ENCODE peak calls at places on chromosomes 12 and 14, in five cellular contexts. Q is endothelial cell of umbilical vein, C is Peyer's patch, J is tibial nerve, R is body of pancreas. P is an unnamed sample. For H3K4me1 and H3K27me3, the result is how much of the 10 kb centered on the place peaks cover.

GRCh38 chr14:50139192-50139591 is 22.8 kb upstream of the VCPKMT start:
- DNase-seq in Q (no peak), J (no peak), C (no peak), R (no peak), P (no peak)

GRCh38 chr12:123034022-123034541 is 53.6 kb downstream of the ARL6IP4 start:
- DNase-seq in J (no peak), C (no peak), R (no peak), Q (no peak), P (no peak)

GRCh38 chr14:76490735-76491134 is 114.8 kb downstream of the ESRRB start:
- DNase-seq in Q (no peak), J (no peak), R (no peak), C (no peak), P (no peak)

GRCh38 chr14:30958555-30959407 is 66.7 kb upstream of the AP4S1 start:
- DNase-seq in Q (no peak), J (no peak), C (no peak), R (no peak), P (no peak)

GRCh38 chr12:10722905-10723866 is at the start of gene YBX3:
- DNase-seq in C (peak), J (peak), R (peak), Q (peak), P (peak)

GRCh38 chr14:95281560-95282176 is 38.0 kb downstream of the CLMN start:
- DNase-seq in J (no peak), C (no peak), R (no peak), Q (no peak), P (no peak)

GRCh38 chr12:94026566-94026965 is 121.8 kb upstream of the PLXNC1 start:
- DNase-seq in R (no peak), J (no peak), C (no peak), Q (no peak), P (no peak)

GRCh38 chr12:16573652-16574077 is 32.3 kb downstream of the LMO3 start:
- DNase-seq in J (peak), C (peak), R (peak), Q (no peak), P (no peak)

GRCh38 chr14:83559721-83560120 is 1970.2 kb upstream of the FLRT2 start:
- DNase-seq in Q (no peak), J (no peak), R (no peak), C (no peak), P (no peak)

GRCh38 chr12:39441189-39441962 is 1.5 kb downstream of the KIF21A start:
- DNase-seq in J (no peak), C (no peak), Q (no peak), R (no peak), P (no peak)

GRCh38 chr14:63438065-63438757 is 105.0 kb downstream of the PPP2R5E start:
- DNase-seq in C (peak), J (peak), Q (peak), R (peak), P (no peak)

GRCh38 chr14:91464615-91465205 is 45.4 kb downstream of the PPP4R3A start:
- DNase-seq in J (no peak), R (no peak), C (no peak), Q (no peak), P (no peak)

GRCh38 chr12:2638273-2639019 is 156.3 kb upstream of the FKBP4 start:
- DNase-seq in C (peak), R (no peak), J (no peak), Q (no peak), P (no peak)

GRCh38 chr12:130178291-130178690 is 16.0 kb downstream of the FZD10 start:
- DNase-seq in Q (no peak), R (no peak), C (no peak), J (no peak), P (no peak)

GRCh38 chr12:92943482-92944250 is 14.6 kb upstream of the EEA1 start:
- DNase-seq in J (no peak), C (no peak), Q (no peak), R (no peak), P (no peak)

GRCh38 chr14:22613736-22614239 is 15.7 kb downstream of the ABHD4 start:
- DNase-seq in R (no peak), J (no peak), C (no peak), Q (no peak), P (no peak)

GRCh38 chr14:57937681-57938080 is 71.8 kb upstream of the SLC35F4 start:
- DNase-seq in C (no peak), R (no peak), Q (no peak), J (no peak), P (no peak)

GRCh38 chr14:69887740-69888657 is 8.8 kb downstream of the SMOC1 start:
- DNase-seq in C (no peak), R (no peak), J (no peak), Q (no peak), P (no peak)

GRCh38 chr14:37384870-37385596 is 187.3 kb downstream of the MIPOL1 start:
- DNase-seq in J (no peak), Q (no peak), R (peak), C (no peak), P (no peak)

GRCh38 chr12:99911076-99911475 is 73.7 kb downstream of the ANKS1B start:
- DNase-seq in Q (no peak), J (peak), R (peak), C (no peak), P (no peak)

GRCh38 chr12:87336814-87337336 is 692.3 kb downstream of the C12orf50 start:
- DNase-seq in R (no peak), Q (peak), C (no peak), J (no peak), P (no peak)

GRCh38 chr12:16350682-16351081 is 3.2 kb downstream of the MGST1 start:
- DNase-seq in Q (no peak), R (peak), J (peak), C (no peak), P (no peak)

GRCh38 chr12:89064151-89064550 is 288.1 kb downstream of the DUSP6 start:
- DNase-seq in Q (no peak), R (no peak), J (no peak), C (no peak), P (no peak)

GRCh38 chr14:56811596-56812363 is 1.5 kb upstream of the OTX2 start:
- DNase-seq in Q (no peak), C (no peak), R (no peak), J (no peak), P (no peak)

GRCh38 chr14:69554500-69554899 is 20.2 kb downstream of the CCDC177 start:
- DNase-seq in C (no peak), R (no peak), Q (no peak), J (no peak), P (no peak)

GRCh38 chr12:98559666-98560065 is 33.8 kb upstream of the SLC25A3 start:
- DNase-seq in Q (no peak), J (no peak), C (no peak), R (no peak), P (no peak)

GRCh38 chr14:68236525-68236924 is 416.9 kb downstream of the RAD51B start:
- DNase-seq in R (no peak), Q (no peak), C (no peak), J (no peak), P (no peak)

GRCh38 chr14:72742682-72743195 is 151.2 kb downstream of the DPF3 start:
- DNase-seq in Q (no peak), R (no peak), J (no peak), C (no peak), P (no peak)

GRCh38 chr12:94062194-94062593 is 86.2 kb upstream of the PLXNC1 start:
- DNase-seq in R (no peak), C (no peak), J (no peak), Q (no peak), P (no peak)

GRCh38 chr12:94498073-94498472 is 38.4 kb upstream of the CEP83 start:
- DNase-seq in C (no peak), J (no peak), R (no peak), Q (no peak), P (no peak)

GRCh38 chr12:106090586-106091411 is 48.0 kb downstream of the NUAK1 start:
- DNase-seq in J (no peak), Q (peak), R (no peak), C (no peak), P (no peak)

GRCh38 chr14:51442513-51443175 is 202.6 kb downstream of the TMX1 start:
- DNase-seq in R (peak), C (no peak), Q (peak), J (no peak), P (no peak)

GRCh38 chr12:13986031-13986430 is 4.6 kb upstream of the GRIN2B start:
- DNase-seq in J (no peak), C (no peak), R (no peak), Q (no peak), P (no peak)

GRCh38 chr14:39025810-39026627 is 77.0 kb downstream of the SEC23A start:
- DNase-seq in Q (peak), R (no peak), J (no peak), C (no peak), P (no peak)

GRCh38 chr12:58871557-58871956 is 48.7 kb downstream of the LRIG3 start:
- DNase-seq in J (no peak), Q (no peak), R (no peak), C (no peak), P (no peak)

GRCh38 chr12:132129007-132129406 is 15.1 kb downstream of the DDX51 start:
- DNase-seq in C (no peak), Q (no peak), J (no peak), R (no peak), P (no peak)

GRCh38 chr12:115407036-115407435 is 723.1 kb upstream of the TBX3 start:
- DNase-seq in Q (no peak), J (no peak), C (no peak), R (no peak), P (no peak)

GRCh38 chr12:89970646-89971192 is 262.1 kb upstream of the ATP2B1 start:
- DNase-seq in R (no peak), C (no peak), Q (no peak), J (no peak), P (no peak)

DNA sequence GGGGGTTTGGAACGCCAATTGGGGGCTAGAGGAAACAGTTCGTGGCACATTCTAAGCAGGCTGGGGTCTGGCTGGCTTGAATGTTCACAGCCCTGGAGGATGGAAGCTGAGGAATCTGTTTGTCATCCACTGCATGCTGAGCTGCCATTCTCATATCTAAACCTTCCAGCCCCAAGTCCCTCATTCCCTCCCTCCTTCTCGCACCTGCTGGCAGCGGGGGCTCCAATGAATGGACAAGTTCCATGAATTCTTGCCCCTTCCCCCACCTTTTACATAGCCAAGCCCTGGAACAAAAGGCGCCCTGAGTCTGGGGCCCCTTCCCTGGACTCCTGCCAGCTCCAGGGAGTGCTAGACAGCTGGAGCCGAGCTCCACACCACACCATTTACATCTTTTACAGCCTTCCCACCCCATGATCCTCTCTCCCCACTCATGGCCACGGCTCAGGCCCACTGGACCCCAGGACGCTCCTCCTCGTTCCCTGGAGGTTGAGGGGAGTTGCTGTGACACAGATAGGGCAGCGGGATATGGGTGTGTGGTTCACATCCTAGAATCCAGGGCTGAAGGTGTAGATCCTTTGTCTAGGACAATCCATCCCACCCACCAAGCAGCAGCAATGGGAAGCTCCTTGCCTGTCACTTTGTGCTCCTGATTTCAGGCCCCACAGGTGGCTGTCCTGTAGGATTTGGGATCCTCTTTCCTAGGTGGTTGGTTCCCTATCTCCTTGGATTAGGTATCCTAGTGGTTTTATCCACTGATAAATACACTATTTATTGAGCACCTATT is 21.7 kb upstream of the VRTN start:
- DNase-seq in R (no peak), J (no peak), Q (no peak), C (no peak), P (no peak)
- TF ChIP-seq POLR2A in R (no peak), J (no peak), Q (no peak), C (no peak), P (no peak)

GRCh38 chr14:103880334-103880985 is 33.1 kb upstream of the PPP1R13B start:
- DNase-seq in R (peak), Q (peak), J (peak), C (peak), P (no peak)

GRCh38 chr14:103883263-103883523 is 35.8 kb upstream of the PPP1R13B start:
- DNase-seq in C (peak), Q (no peak), R (no peak), J (no peak), P (no peak)

GRCh38 chr14:103880986-103881926 is 33.9 kb upstream of the PPP1R13B start:
- DNase-seq in Q (peak), J (no peak), C (no peak), R (peak), P (no peak)

GRCh38 chr14:103882503-103883262 is 35.3 kb upstream of the PPP1R13B start:
- DNase-seq in R (no peak), J (no peak), C (no peak), Q (no peak), P (no peak)

GRCh38 chr14:103881927-103882281 is 34.5 kb upstream of the PPP1R13B start:
- DNase-seq in J (no peak), Q (no peak), C (no peak), R (no peak), P (no peak)
- H3K4me1 ChIP-seq in J (under half), Q (under half), C (under half), R (half or more), P (under half)

GRCh38 chr14:100844082-100844408 is 18.1 kb downstream of the MEG3 start:
- DNase-seq in Q (no peak), C (no peak), R (no peak), J (no peak), P (no peak)
- H3K27me3 ChIP-seq in Q (under half), C (under half), R (under half), J (under half), P (under half)

GRCh38 chr14:20662968-20663731 is 21.2 kb upstream of the RNASE4 start:
- DNase-seq in R (peak), C (peak), J (peak), Q (peak), P (peak)
- TF ChIP-seq POLR2A in R (no peak), C (no peak), J (no peak), Q (no peak), P (no peak)

GRCh38 chr14:104419865-104420458 is 159.6 kb upstream of the C14orf180 start:
- DNase-seq in C (no peak), R (no peak), J (no peak), Q (no peak), P (no peak)

GRCh38 chr14:104421892-104422291 is 157.7 kb upstream of the C14orf180 start:
- DNase-seq in J (no peak), C (no peak), R (no peak), Q (no peak), P (no peak)

GRCh38 chr14:104422301-104423223 is 157.0 kb upstream of the C14orf180 start:
- DNase-seq in Q (no peak), R (no peak), C (no peak), J (no peak), P (no peak)

GRCh38 chr14:104420990-104421389 is 158.6 kb upstream of the C14orf180 start:
- DNase-seq in Q (no peak), C (no peak), R (no peak), J (no peak), P (no peak)

DNA sequence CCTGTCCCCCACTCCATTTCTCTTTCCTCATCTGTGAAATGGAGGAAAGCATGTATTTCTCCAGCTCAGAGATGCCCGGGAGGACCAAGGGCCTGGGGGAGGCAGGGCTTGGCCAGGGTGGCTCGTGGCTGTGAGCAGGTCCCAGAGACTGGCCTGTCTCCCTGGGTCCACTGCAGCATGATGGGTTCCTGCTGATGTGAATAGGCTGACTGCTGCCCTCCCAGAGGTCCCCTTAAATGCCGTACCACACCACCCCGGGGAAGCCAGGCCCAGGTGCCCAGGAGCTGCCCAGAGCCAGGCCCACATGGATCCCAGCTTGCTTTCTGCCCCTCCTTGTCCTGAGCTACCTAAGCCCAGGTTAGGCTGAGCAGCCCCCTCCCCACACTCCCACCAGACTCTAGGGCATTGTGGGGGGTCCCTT is 158.2 kb upstream of the C14orf180 start:
- DNase-seq in R (no peak), Q (no peak), J (no peak), C (no peak), P (no peak)
- H3K4me1 ChIP-seq in R (under half), Q (under half), J (under half), C (under half), P (under half)

GRCh38 chr12:45518516-45519235 is 210.8 kb upstream of the ARID2 start:
- DNase-seq in Q (no peak), C (no peak), J (no peak), R (no peak), P (no peak)
- H3K27me3 ChIP-seq in Q (under half), C (under half), J (under half), R (under half), P (under half)

GRCh38 chr14:32077081-32078029 is at the start of gene ARHGAP5:
- DNase-seq in R (no peak), Q (peak), C (peak), J (no peak), P (no peak)
- TF ChIP-seq POLR2A in R (peak), Q (peak), C (peak), J (no peak), P (no peak)

GRCh38 chr12:53807322-53807721 is 55.5 kb upstream of the CISTR start:
- DNase-seq in J (no peak), Q (no peak), C (no peak), R (no peak), P (no peak)

GRCh38 chr12:53806689-53807088 is 54.9 kb upstream of the CISTR start:
- DNase-seq in Q (no peak), J (no peak), C (no peak), R (no peak), P (no peak)

GRCh38 chr12:53805801-53806200 is 54.0 kb upstream of the CISTR start:
- DNase-seq in Q (no peak), J (no peak), R (no peak), C (no peak), P (no peak)

GRCh38 chr12:53809005-53809404 is 57.2 kb upstream of the CISTR start:
- DNase-seq in J (no peak), R (no peak), Q (no peak), C (no peak), P (no peak)

DNA sequence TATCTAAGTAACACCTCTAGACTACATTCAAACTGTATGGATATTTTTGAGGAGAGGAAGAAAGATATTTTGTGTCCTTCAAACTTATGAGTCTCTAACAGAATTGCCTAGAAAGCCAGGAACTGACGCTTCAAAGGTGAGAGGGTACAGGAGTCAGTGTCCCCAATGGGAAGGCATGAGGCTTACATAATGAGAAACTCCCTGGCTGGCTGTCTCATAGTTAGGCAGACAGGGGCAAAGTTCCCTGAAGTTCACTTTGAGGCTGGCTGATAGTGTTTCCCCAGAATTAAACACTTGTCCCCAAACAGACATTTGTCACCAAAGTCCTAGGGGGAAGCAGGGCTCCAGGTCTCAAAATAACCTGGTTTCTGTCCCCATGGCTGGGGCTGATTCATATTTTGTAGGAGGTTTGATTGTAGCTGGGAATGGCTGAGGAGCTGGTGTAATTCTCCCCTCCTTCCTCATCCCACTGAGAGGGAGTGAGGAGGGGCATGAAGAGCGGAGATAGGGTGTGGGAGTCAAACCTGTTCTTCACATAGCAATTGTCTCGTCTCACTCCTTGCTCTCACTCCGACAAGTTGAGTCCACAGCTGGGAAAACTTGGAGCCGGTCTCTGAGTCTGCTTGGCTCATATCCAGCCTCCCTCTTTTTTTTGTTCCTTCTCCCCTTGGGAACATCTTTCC is 56.4 kb upstream of the CISTR start:
- DNase-seq in C (no peak), R (no peak), Q (no peak), J (no peak), P (no peak)
- H3K4me1 ChIP-seq in C (under half), R (under half), Q (under half), J (under half), P (under half)

DNA sequence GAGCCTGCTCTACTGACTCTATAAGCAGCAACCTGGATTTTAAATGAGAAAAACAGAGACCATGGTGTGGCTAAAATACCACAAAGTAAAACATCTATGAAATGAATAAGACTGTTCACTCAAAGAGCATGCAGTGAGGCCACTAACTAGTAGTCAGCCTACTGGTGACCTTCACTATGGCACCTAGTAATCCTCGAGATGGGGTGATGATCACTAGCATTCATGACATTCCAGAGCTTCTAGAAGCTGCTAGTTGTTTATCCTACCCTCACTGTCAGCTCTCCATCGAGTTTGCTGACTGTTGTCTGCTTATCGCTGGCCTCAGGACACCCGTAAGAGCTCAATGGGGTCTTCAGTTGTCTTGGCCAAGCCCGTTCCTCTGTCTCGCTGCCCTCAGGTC is 13.7 kb downstream of the SPTB start:
- DNase-seq in C (no peak), R (no peak), Q (no peak), J (no peak), P (no peak)
- H3K27me3 ChIP-seq in C (under half), R (under half), Q (under half), J (under half), P (under half)

P was measured in esophagus squamous epithelium.